ENCODE peak calls at places on chromosomes 2 and 18, in four cellular contexts. G is NCI-H1092 treated with DMSO at 0.1 percent for 48 hours; X is Jurkat, Clone E6-1; E is upper lobe of right lung. K is an unnamed sample.

GRCh38 chr2:128639693-128640092 is 321.0 kb upstream of the HS6ST1 start:
- DNase-seq in E (peak), X (peak), G (no peak), K (no peak)

GRCh38 chr2:2796207-2796606 is 465.1 kb upstream of the MYT1L start:
- DNase-seq in E (no peak), X (no peak), G (no peak), K (no peak)

GRCh38 chr2:237457388-237457941 is 29.6 kb upstream of the MLPH start:
- DNase-seq in X (no peak), E (no peak), G (no peak), K (no peak)

GRCh38 chr2:192124576-192124975 is 70.2 kb downstream of the TMEFF2 start:
- DNase-seq in X (no peak), G (no peak), E (no peak), K (no peak)

GRCh38 chr2:71925268-71926097 is 222.2 kb downstream of the CYP26B1 start:
- DNase-seq in G (no peak), E (peak), X (no peak), K (no peak)

GRCh38 chr18:59429608-59430007 is 70.5 kb upstream of the LMAN1 start:
- DNase-seq in X (no peak), E (no peak), G (no peak), K (no peak)

GRCh38 chr18:75114231-75114630 is 94.7 kb downstream of the PTGR3 start:
- DNase-seq in E (no peak), G (no peak), X (no peak), K (no peak)

GRCh38 chr2:63347361-63347760 is 240.9 kb downstream of the WDPCP start:
- DNase-seq in E (no peak), G (no peak), X (no peak), K (no peak)

GRCh38 chr2:159613515-159614336 is 2.6 kb downstream of the BAZ2B start:
- DNase-seq in E (no peak), G (peak), X (no peak), K (no peak)

GRCh38 chr2:129133692-129134641 is 815.3 kb upstream of the HS6ST1 start:
- DNase-seq in E (no peak), G (no peak), X (no peak), K (no peak)

GRCh38 chr2:104938226-104938941 is 84.5 kb downstream of the POU3F3 start:
- DNase-seq in E (no peak), X (no peak), G (no peak), K (no peak)

GRCh38 chr2:233852056-233852455 is 2.3 kb downstream of the HJURP start:
- DNase-seq in E (no peak), G (no peak), X (no peak), K (no peak)